ENCODE peak calls at places on chromosomes 3 and 15, in four cellular contexts. T, Z, A and G are unnamed samples.

GRCh38 chr3:125213946-125214542 is 1.5 kb upstream of the SLC12A8 start:
- DNase-seq in Z (no peak), A (no peak), T (no peak), G (no peak)

GRCh38 chr3:46895204-46895660 is 17.7 kb downstream of the PTH1R start:
- DNase-seq in T (no peak), A (peak; percentile 72), Z (peak; percentile 85), G (peak; percentile 65)

GRCh38 chr3:15964605-15965061 is 166.9 kb upstream of the ANKRD28 start:
- DNase-seq in A (no peak), Z (no peak), T (no peak), G (peak; percentile 51)

GRCh38 chr15:88174571-88174970 is 82.0 kb downstream of the NTRK3 start:
- DNase-seq in A (no peak), T (no peak), Z (no peak), G (no peak)

GRCh38 chr3:129240436-129240835 is 9.0 kb upstream of the COPG1 start:
- DNase-seq in Z (no peak), A (no peak), T (no peak), G (no peak)

GRCh38 chr3:53824795-53825194 is 21.4 kb downstream of the CHDH start:
- DNase-seq in T (no peak), A (no peak), Z (no peak), G (no peak)

GRCh38 chr15:70058642-70059360 is 38.9 kb downstream of the TLE3 start:
- DNase-seq in A (no peak), T (no peak), Z (no peak), G (no peak)

GRCh38 chr15:52252781-52253180 is 42.8 kb downstream of the MYO5C start:
- DNase-seq in Z (no peak), A (no peak), T (no peak), G (peak; percentile 80)

GRCh38 chr15:67190326-67190725 is 64.1 kb downstream of the AAGAB start:
- DNase-seq in A (no peak), Z (no peak), T (no peak), G (no peak)

GRCh38 chr3:5188419-5189405 is 1.2 kb downstream of the EDEM1 start:
- DNase-seq in T (peak; percentile 15), Z (no peak), A (peak; percentile 65), G (no peak)

GRCh38 chr3:127479449-127479848 is 111.1 kb downstream of the TPRA1 start:
- DNase-seq in T (no peak), Z (no peak), A (no peak), G (no peak)

GRCh38 chr3:98329392-98330124 is 24.1 kb upstream of the OR5K4 start:
- DNase-seq in Z (no peak), T (peak; percentile 63), A (peak; percentile 20), G (peak; percentile 41)

GRCh38 chr15:50431204-50431603 is 7.0 kb downstream of the USP8 start:
- DNase-seq in T (no peak), A (no peak), Z (no peak), G (no peak)

GRCh38 chr3:14434541-14435151 is 32.2 kb downstream of the SLC6A6 start:
- DNase-seq in A (no peak), T (no peak), Z (peak; percentile 66), G (no peak)

GRCh38 chr3:120487079-120487693 is 36.4 kb upstream of the FSTL1 start:
- DNase-seq in T (no peak), Z (no peak), A (no peak), G (no peak)

GRCh38 chr3:116473602-116474001 is 28.3 kb upstream of the LSAMP start:
- DNase-seq in Z (no peak), A (no peak), T (no peak), G (no peak)

GRCh38 chr15:91988071-91988470 is 134.6 kb downstream of the SLCO3A1 start:
- DNase-seq in Z (no peak), A (no peak), T (no peak), G (no peak)

GRCh38 chr15:23648920-23649515 is 1.4 kb upstream of the MAGEL2 start:
- DNase-seq in A (peak; percentile 33), Z (peak; percentile 25), T (peak; percentile 40), G (no peak)

GRCh38 chr3:17142516-17142915 is 257.8 kb downstream of the PLCL2 start:
- DNase-seq in A (no peak), Z (no peak), T (no peak), G (no peak)

GRCh38 chr15:86690566-86690965 is 610.9 kb downstream of the AGBL1 start:
- DNase-seq in T (no peak), Z (no peak), A (no peak), G (no peak)

GRCh38 chr3:155252021-155252420 is 41.5 kb downstream of the STRIT1 start:
- DNase-seq in T (no peak), A (no peak), Z (no peak), G (no peak)

GRCh38 chr3:48367201-48367600 is 4.8 kb upstream of the FBXW12 start:
- DNase-seq in A (peak; percentile 42), T (no peak), Z (peak; percentile 15), G (no peak)

GRCh38 chr15:76996526-76997401 is 1.8 kb downstream of the PSTPIP1 start:
- DNase-seq in T (no peak), A (no peak), Z (peak; percentile 46), G (no peak)
- H3K4me1 ChIP-seq in T (no peaks in the 10 kb centered on the region), A (no peaks in the 10 kb centered on the region), Z (peaks cover 13% of the 10 kb centered on the region), G (no peaks in the 10 kb centered on the region)

DNA sequence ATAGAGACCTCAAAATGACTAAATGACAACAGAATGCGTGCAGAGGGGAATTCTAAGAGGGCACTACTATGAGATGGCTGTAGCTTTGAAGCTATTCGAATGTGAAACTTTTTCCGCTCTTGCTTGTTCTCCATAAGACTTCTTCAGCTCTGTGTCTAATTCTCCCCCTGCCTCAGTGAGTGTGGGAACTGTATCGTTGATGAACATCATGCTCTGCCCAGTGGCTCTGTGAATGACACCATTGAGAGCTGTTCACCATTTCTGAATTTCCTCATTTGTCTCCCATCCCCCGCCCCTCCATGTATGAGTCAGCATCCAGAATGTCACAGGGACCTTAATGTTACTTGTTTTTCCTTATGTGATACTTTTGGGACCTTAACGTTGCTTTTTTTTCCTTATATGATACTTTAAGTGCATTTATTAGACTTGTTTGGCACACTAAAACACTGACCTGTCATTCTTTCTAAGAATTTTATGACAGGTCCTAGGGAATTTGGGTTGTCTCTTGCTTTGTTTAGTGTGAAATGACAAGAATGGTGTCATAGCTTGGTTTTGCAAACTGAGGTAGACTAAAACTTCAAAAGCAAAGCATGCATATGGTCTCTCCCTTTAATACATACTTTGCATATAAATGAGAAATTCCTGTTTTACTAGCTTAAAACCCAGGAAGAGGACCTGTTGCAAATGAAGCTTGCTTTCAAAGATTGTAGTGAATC is 99.6 kb downstream of the FNDC3B start:
- DNase-seq in Z (no peak), A (peak; percentile 81), T (no peak), G (peak; percentile 69)
- H3K4me1 ChIP-seq in Z (peaks cover 81% of the 10 kb centered on the region), A (peaks cover 17% of the 10 kb centered on the region), T (peaks cover 45% of the 10 kb centered on the region), G (peaks cover 75% of the 10 kb centered on the region)

GRCh38 chr3:50260027-50260941 is 8.7 kb upstream of the SEMA3B start:
- DNase-seq in T (peak; percentile 96), Z (peak; percentile 96), A (peak; percentile 92), G (peak; percentile 92)
- H3K4me1 ChIP-seq in T (peaks cover 56% of the 10 kb centered on the region), Z (peaks cover 44% of the 10 kb centered on the region), A (peaks cover 4% of the 10 kb centered on the region), G (peaks cover 38% of the 10 kb centered on the region)

GRCh38 chr3:39388741-39389248 is 5.6 kb downstream of the SLC25A38 start:
- DNase-seq in T (no peak), Z (no peak), A (no peak), G (no peak)
- H3K4me1 ChIP-seq in T (peaks cover 3% of the 10 kb centered on the region), Z (peaks cover 14% of the 10 kb centered on the region), A (peaks cover 16% of the 10 kb centered on the region), G (peaks cover 3% of the 10 kb centered on the region)

DNA sequence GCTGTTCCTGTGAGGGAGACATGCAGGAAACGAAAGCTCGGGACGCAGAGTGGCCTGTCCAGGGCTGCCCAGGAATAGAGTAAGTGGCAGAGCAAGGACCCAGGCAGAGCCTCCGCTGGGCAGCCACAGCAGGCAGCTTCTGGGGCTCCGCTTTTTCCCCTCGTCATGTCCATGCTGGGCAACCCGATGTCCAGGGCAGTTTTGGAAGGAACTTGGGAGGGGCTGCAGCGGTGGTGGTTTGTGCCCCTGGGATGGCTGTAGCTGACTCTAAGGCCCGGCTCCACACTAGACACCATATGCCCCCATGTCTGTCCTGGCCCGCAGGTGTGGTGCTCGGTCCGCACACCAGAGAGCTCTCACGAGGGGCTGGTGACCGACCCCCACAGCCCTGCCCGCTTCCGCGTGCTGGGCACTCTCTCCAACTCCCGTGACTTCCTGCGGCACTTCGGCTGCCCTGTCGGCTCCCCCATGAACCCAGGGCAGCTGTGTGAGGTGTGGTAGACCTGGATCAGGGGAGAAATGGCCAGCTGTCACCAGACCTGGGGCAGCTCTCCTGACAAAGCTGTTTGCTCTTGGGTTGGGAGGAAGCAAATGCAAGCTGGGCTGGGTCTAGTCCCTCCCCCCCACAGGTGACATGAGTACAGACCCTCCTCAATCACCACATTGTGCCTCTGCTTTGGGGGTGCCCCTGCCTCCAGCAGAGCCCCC is 7.1 kb upstream of the PSMD2 start:
- DNase-seq in A (no peak), Z (no peak), T (no peak), G (no peak)
- H3K4me1 ChIP-seq in A (no peaks in the 10 kb centered on the region), Z (no peaks in the 10 kb centered on the region), T (no peaks in the 10 kb centered on the region), G (no peaks in the 10 kb centered on the region)

DNA sequence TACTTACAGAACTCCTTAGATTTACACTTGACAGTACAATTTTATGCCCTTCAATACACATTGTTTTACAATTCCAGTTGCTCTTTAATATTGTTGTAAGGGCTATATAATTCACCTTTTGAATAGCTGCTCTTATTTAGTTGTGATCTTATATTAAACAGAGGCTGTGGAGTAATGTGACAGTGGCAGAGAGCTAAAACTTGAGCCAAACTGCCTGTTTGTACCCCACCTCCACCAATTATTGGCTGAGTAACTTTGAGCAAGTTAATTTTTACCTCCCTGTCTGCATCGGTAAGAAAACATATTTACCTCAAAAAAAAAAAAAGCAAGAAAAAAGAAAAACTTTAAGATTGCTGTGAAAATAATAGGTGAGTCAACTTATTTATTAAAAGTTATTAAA is 1.6 kb downstream of the SEC62 start:
- DNase-seq in T (no peak), A (no peak), Z (no peak), G (no peak)
- H3K4me1 ChIP-seq in T (no peaks in the 10 kb centered on the region), A (peaks cover 4% of the 10 kb centered on the region), Z (peaks cover 54% of the 10 kb centered on the region), G (peaks cover 10% of the 10 kb centered on the region)